ENCODE peak calls at places on chromosomes 12 and 14, in ten cellular contexts. I is IMR-90, A is epithelial cell of esophagus, S is tibial nerve, B is left lung, F is spleen, X is right atrium auricular region, G is left ventricle myocardium inferior, V is body of pancreas, K is PC-9. D is an unnamed sample.
A peak's percentile ranks its signal among the peaks of the same experiment; 100 is the strongest.

GRCh38 chr12:52007158-52007921 is 594 bp downstream of the TAMALIN start:
- DNase-seq in G (peak; percentile 60), F (peak; percentile 95), S (no peak), X (no peak), K (no peak), I (no peak), V (peak; percentile 39), A (no peak), B (peak; percentile 68), D (no peak)

GRCh38 chr12:114916124-114916523 is 232.1 kb upstream of the TBX3 start:
- DNase-seq in G (no peak), F (no peak), B (no peak), A (no peak), S (no peak), V (no peak), I (peak; percentile 91), X (no peak), K (no peak), D (no peak)

GRCh38 chr12:67531519-67531918 is 117.0 kb upstream of the DYRK2 start:
- DNase-seq in X (no peak), F (no peak), V (no peak), A (no peak), K (no peak), S (no peak), G (no peak), I (no peak), B (no peak), D (peak; percentile 84)

GRCh38 chr12:93521225-93521854 is 51.1 kb upstream of the SOCS2 start:
- DNase-seq in K (no peak), V (no peak), A (no peak), S (no peak), X (no peak), G (no peak), F (no peak), B (no peak), I (peak; percentile 19), D (peak; percentile 16)

GRCh38 chr14:65780566-65780965 is 368.0 kb downstream of the FUT8 start:
- DNase-seq in I (no peak), G (no peak), A (no peak), F (no peak), V (no peak), K (no peak), X (no peak), S (no peak), B (no peak), D (no peak)

GRCh38 chr12:50618864-50619609 is 114.3 kb downstream of the DIP2B start:
- DNase-seq in A (peak; percentile 86), S (no peak), F (no peak), V (no peak), K (peak; percentile 71), G (no peak), X (no peak), I (peak; percentile 57), B (no peak), D (no peak)

GRCh38 chr12:71710276-71711125 is 24.6 kb downstream of the TMEM19 start:
- DNase-seq in I (peak; percentile 91), F (no peak), V (no peak), G (no peak), K (peak; percentile 66), S (no peak), A (peak; percentile 98), B (no peak), X (no peak), D (peak; percentile 69)

GRCh38 chr14:78446807-78447206 is 276.6 kb downstream of the NRXN3 start:
- DNase-seq in I (no peak), K (no peak), S (no peak), V (no peak), A (peak; percentile 10), F (no peak), X (no peak), G (no peak), B (no peak), D (peak; percentile 8)

GRCh38 chr14:70934084-70934483 is 26.8 kb downstream of the PCNX1 start:
- DNase-seq in B (no peak), V (no peak), I (peak; percentile 20), K (no peak), X (no peak), S (no peak), A (peak; percentile 49), G (no peak), F (no peak), D (no peak)

GRCh38 chr12:116559330-116560080 is at the start of gene MAP1LC3B2:
- DNase-seq in F (peak; percentile 94), B (peak; percentile 88), K (peak; percentile 88), V (peak; percentile 79), G (peak; percentile 45), X (no peak), I (peak; percentile 39), S (no peak), A (peak; percentile 94), D (peak; percentile 50)

GRCh38 chr12:130568546-130568945 is 147.6 kb downstream of the RIMBP2 start:
- DNase-seq in V (no peak), K (no peak), B (no peak), F (no peak), S (no peak), G (no peak), A (no peak), X (no peak), I (no peak), D (no peak)

GRCh38 chr14:94449930-94450329 is 2.7 kb downstream of the SERPINA11 start:
- DNase-seq in F (no peak), G (no peak), I (no peak), B (no peak), V (no peak), S (no peak), A (no peak), K (no peak), X (peak; percentile 16), D (no peak)

DNA sequence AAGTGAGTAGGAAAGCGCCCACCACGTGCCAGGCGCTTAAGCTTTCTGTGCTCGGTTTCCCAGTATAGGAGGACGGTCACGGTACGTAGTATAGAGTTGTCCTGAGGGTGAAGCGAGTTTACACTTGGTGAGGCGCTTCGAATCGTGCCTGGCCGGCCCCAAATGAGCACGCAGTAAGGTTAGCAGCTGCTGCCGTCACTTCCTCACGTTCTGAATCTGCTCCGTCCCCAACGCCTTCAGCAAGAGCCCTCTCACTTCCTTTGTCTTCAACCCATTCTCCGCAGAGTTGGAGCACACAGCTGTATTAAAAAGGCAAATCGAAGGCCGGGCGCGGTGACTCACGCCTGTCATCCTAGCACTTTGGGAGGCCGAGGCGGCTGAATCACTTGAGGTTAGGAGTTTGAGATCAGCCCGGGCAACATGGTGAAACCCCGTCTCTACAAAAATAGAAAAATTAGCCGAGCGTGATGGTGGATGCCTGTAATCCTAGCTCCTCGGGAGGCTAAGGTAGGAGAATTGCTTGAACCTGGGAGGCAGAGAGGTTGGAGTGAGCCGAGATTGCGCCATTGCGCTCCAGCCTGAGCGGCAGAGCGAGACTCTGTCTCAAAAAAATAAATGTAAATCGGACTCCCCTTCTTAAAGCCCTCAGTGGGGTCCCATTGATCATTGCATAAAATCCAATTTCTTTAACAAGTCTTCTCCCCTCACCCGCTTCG is 725 bp downstream of the TDP1 start:
- DNase-seq in F (peak; percentile 92), I (peak; percentile 94), S (no peak), G (peak; percentile 23), A (peak; percentile 94), V (peak; percentile 65), K (peak; percentile 12), B (peak; percentile 70), X (peak; percentile 84), D (peak; percentile 73)
- TF ChIP-seq CTCF in F (no peak), I (no peak), S (no peak), G (no peak), A (no peak), V (no peak), K (no peak), B (no peak), X (no peak), D (no peak)

DNA sequence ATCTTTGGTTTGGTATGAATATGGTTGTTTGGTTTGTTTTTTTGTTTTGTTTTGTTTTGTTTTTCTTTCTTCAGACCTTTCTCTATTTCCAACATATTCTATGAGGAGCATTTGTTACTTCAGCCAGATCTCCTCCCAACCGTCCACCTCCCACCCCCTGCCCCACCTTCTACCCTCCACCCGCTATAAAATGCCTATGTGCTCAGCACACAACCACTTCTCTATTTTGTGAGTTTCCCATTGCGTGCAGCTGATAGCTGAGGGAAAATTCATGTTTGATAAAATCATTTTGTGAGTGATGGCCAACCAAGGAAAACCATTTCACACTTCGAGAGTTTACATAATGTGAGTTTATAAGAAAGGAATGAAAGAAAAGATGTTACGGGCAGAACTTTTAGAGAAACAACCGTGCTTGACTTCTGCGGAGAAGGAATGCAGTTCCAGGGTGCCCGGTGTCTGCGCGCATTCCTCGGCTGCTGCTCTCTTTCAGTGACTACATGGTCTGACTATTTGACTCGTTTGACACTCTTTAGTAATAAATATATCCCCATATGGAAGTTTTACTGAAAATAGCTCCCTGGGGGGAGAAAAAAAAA is 140.9 kb downstream of the EFCAB11 start:
- DNase-seq in A (peak; percentile 60), F (no peak), B (no peak), G (peak; percentile 17), K (no peak), S (no peak), V (no peak), X (no peak), I (peak; percentile 96), D (peak; percentile 60)
- H3K4me3 ChIP-seq in A (no peak overlapping the region), F (no peak overlapping the region), B (no peak overlapping the region), G (peak overlapping the region; percentile 47), K (no peak overlapping the region), S (no peak overlapping the region), V (no peak overlapping the region), X (no peak overlapping the region), I (no peak overlapping the region), D (peak overlapping the region; percentile 7)

GRCh38 chr14:99475179-99475578 is 5.5 kb downstream of the SETD3 start:
- DNase-seq in F (no peak), K (no peak), I (no peak), A (peak; percentile 38), X (no peak), S (no peak), G (no peak), V (peak; percentile 36), B (no peak), D (peak; percentile 20)
- TF ChIP-seq CTCF in F (no peak), K (no peak), I (no peak), A (peak; percentile 27), X (no peak), S (no peak), G (no peak), V (no peak), B (no peak), D (peak; percentile 31)

GRCh38 chr14:104175041-104175440 is 36.7 kb downstream of the KIF26A start:
- DNase-seq in G (no peak), V (no peak), B (no peak), K (no peak), F (no peak), I (no peak), S (no peak), X (no peak), A (no peak), D (no peak)

GRCh38 chr14:104177411-104177810 is 39.0 kb downstream of the KIF26A start:
- DNase-seq in B (no peak), G (no peak), S (no peak), A (no peak), V (no peak), F (no peak), K (no peak), X (no peak), I (no peak), D (no peak)

GRCh38 chr14:104175811-104176210 is 37.4 kb downstream of the KIF26A start:
- DNase-seq in G (no peak), S (no peak), V (no peak), B (no peak), I (no peak), K (no peak), F (no peak), X (no peak), A (no peak), D (no peak)

GRCh38 chr14:104178279-104178678 is 39.9 kb downstream of the KIF26A start:
- DNase-seq in I (no peak), B (no peak), K (peak; percentile 45), G (peak; percentile 58), X (no peak), F (no peak), S (no peak), A (no peak), V (no peak), D (no peak)

GRCh38 chr14:104176611-104177010 is 38.2 kb downstream of the KIF26A start:
- DNase-seq in I (no peak), X (no peak), B (no peak), A (no peak), G (no peak), K (no peak), V (no peak), F (no peak), S (no peak), D (no peak)
- H3K4me3 ChIP-seq in I (no peak overlapping the region), X (no peak overlapping the region), B (no peak overlapping the region), A (no peak overlapping the region), G (no peak overlapping the region), K (no peak overlapping the region), V (no peak overlapping the region), F (no peak overlapping the region), S (no peak overlapping the region), D (no peak overlapping the region)